ENCODE peak calls at places on chromosomes 13 and 19, in nine cellular contexts. F is lower lobe of right lung, A is SK-N-SH, Q is neural progenitor cell, B is A549, K is Calu3, V is HFF-Myc, G is glutamatergic neuron, U is PC-3. X is an unnamed sample.

GRCh38 chr13:99277629-99278028 is 19.4 kb upstream of the GPR18 start:
- DNase-seq in G (no peak), V (no peak), K (no peak), F (peak; percentile 66), U (no peak), Q (no peak), A (no peak), B (no peak), X (no peak)

GRCh38 chr19:45503909-45504308 is 3.4 kb upstream of the VASP start:
- DNase-seq in G (no peak), U (no peak), B (no peak), K (no peak), V (no peak), Q (no peak), F (no peak), A (no peak), X (no peak)

GRCh38 chr19:54168174-54168917 is 4.6 kb downstream of the TMC4 start:
- DNase-seq in A (peak; percentile 97), V (peak; percentile 70), G (peak; percentile 99), Q (peak; percentile 91), U (peak; percentile 95), B (peak; percentile 92), F (peak; percentile 94), K (peak; percentile 98), X (peak; percentile 96)

GRCh38 chr13:95784161-95784880 is 107.4 kb downstream of the DNAJC3 start:
- DNase-seq in K (no peak), U (peak; percentile 62), A (no peak), V (peak; percentile 67), Q (no peak), F (no peak), B (peak; percentile 43), G (no peak), X (no peak)

GRCh38 chr13:28719656-28720055 is 886 bp upstream of the SLC46A3 start:
- DNase-seq in V (no peak), K (no peak), G (no peak), U (no peak), F (no peak), A (no peak), B (no peak), Q (no peak), X (no peak)

GRCh38 chr13:72716776-72717175 is 10.7 kb downstream of the MZT1 start:
- DNase-seq in V (no peak), G (no peak), Q (no peak), U (no peak), A (no peak), B (no peak), K (no peak), F (no peak), X (no peak)

GRCh38 chr19:20558011-20558410 is 7.6 kb downstream of the ZNF737 start:
- DNase-seq in A (no peak), K (no peak), B (no peak), F (no peak), G (peak; percentile 40), Q (no peak), U (no peak), V (no peak), X (peak; percentile 46)

GRCh38 chr13:30615851-30616311 is 1.8 kb upstream of the USPL1 start:
- DNase-seq in K (no peak), F (no peak), G (no peak), Q (no peak), V (no peak), B (no peak), U (peak; percentile 19), A (peak; percentile 26), X (no peak)

GRCh38 chr19:51689751-51690358 is 3.3 kb upstream of the SPACA6 start:
- DNase-seq in G (peak; percentile 89), K (peak; percentile 41), F (peak; percentile 55), B (peak; percentile 87), V (no peak), Q (peak; percentile 77), U (no peak), A (peak; percentile 77), X (peak; percentile 68)

GRCh38 chr13:46165485-46166220 is 16.3 kb downstream of the LCP1 start:
- DNase-seq in V (no peak), K (no peak), A (no peak), Q (no peak), U (peak; percentile 22), F (no peak), B (no peak), G (no peak), X (no peak)

GRCh38 chr13:46392967-46393366 is 5.9 kb upstream of the RUBCNL start:
- DNase-seq in V (no peak), G (no peak), K (no peak), F (no peak), A (no peak), B (no peak), U (peak; percentile 28), Q (no peak), X (no peak)

GRCh38 chr13:69565334-69565733 is 542.3 kb upstream of the ATXN8OS start:
- DNase-seq in V (peak; percentile 0), U (peak; percentile 55), K (peak; percentile 2), F (no peak), B (peak; percentile 54), G (peak; percentile 18), A (peak; percentile 22), Q (peak; percentile 56), X (peak; percentile 31)

GRCh38 chr19:17294051-17294891 is 9.0 kb downstream of the ABHD8 start:
- DNase-seq in A (peak; percentile 90), G (peak; percentile 67), Q (peak; percentile 48), V (no peak), B (peak; percentile 60), K (peak; percentile 50), U (no peak), F (peak; percentile 62), X (peak; percentile 46)

GRCh38 chr19:33998302-33998701 is 174.0 kb upstream of the LSM14A start:
- DNase-seq in K (no peak), G (no peak), B (peak; percentile 24), F (no peak), U (peak; percentile 23), Q (no peak), V (no peak), A (peak; percentile 20), X (no peak)

DNA sequence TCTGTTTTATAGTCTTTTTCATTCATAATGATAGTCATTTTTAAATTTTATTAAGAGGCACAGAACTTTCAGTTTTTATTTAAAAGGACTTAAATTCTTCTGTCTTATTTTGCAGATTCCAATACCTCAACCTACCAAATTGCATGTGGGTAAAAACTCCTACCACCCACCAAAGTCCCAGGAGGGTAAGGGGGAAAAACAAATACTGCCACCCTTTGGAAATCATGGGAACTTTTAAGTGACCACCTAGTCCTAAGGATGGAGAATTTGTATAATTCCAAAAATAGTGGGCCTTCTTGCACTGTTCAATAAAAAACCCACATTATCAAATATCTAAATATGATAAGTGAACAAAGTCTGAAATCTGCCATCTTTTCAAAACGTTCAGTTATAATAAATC is 9.7 kb downstream of the SUPT20H start:
- DNase-seq in B (no peak), F (no peak), K (no peak), U (no peak), V (no peak), Q (no peak), G (no peak), A (no peak), X (no peak)
- TF ChIP-seq CTCF in B (no peak), F (no peak), K (no peak), U (peak; percentile 25), V (no peak), Q (peak; percentile 47), G (peak; percentile 28), A (peak; percentile 33), X (peak; percentile 34)

GRCh38 chr19:37987356-37988332 is 80.6 kb downstream of the SIPA1L3 start:
- DNase-seq in A (no peak), K (no peak), V (no peak), F (no peak), G (peak; percentile 42), Q (peak; percentile 51), U (no peak), B (peak; percentile 53), X (peak; percentile 34)
- TF ChIP-seq CTCF in A (no peak), K (peak; percentile 9), V (peak; percentile 22), F (no peak), G (peak; percentile 26), Q (peak; percentile 62), U (peak; percentile 14), B (peak; percentile 57), X (peak; percentile 32)

GRCh38 chr19:3653865-3654513 is 27.4 kb upstream of the CACTIN start:
- DNase-seq in F (no peak), Q (peak; percentile 29), V (no peak), K (peak; percentile 10), B (no peak), U (no peak), A (no peak), G (peak; percentile 60), X (peak; percentile 33)
- TF ChIP-seq CTCF in F (no peak), Q (peak; percentile 33), V (peak; percentile 31), K (no peak), B (peak; percentile 12), U (peak; percentile 47), A (peak; percentile 48), G (peak; percentile 35), X (peak; percentile 30)

GRCh38 chr13:48682452-48682851 is 28.7 kb downstream of the CYSLTR2 start:
- DNase-seq in A (no peak), Q (no peak), V (no peak), G (no peak), F (no peak), K (no peak), U (no peak), B (no peak), X (no peak)

GRCh38 chr13:48687249-48687648 is 33.5 kb downstream of the CYSLTR2 start:
- DNase-seq in B (no peak), U (no peak), Q (no peak), G (no peak), F (no peak), V (no peak), K (no peak), A (no peak), X (no peak)

GRCh38 chr13:48680756-48681392 is 27.1 kb downstream of the CYSLTR2 start:
- DNase-seq in K (no peak), U (no peak), A (no peak), G (no peak), Q (no peak), B (no peak), F (no peak), V (no peak), X (no peak)

DNA sequence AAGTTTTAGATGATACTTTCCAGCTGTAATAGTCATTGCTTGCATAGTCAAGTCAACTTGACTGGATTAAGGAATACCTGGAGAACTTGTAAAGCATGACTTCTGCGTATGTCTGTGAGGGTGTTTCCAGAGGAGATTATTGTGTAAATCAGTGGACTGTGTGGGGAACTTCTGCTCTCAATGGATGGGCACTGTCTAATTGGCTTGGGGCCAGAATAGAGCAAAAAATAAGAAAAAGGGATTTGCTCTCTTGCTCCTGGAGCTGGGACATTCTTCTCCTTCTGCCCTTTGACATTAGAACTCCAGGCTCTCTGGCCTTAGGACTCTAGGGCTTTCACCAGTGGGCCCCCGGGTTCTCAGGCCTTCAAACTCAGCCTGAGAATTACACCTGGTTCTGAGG is 33.1 kb downstream of the CYSLTR2 start:
- DNase-seq in B (no peak), F (no peak), A (no peak), U (no peak), V (no peak), Q (no peak), G (no peak), K (no peak), X (no peak)
- TF ChIP-seq CTCF in B (no peak), F (no peak), A (no peak), U (no peak), V (no peak), Q (no peak), G (no peak), K (no peak), X (no peak)

DNA sequence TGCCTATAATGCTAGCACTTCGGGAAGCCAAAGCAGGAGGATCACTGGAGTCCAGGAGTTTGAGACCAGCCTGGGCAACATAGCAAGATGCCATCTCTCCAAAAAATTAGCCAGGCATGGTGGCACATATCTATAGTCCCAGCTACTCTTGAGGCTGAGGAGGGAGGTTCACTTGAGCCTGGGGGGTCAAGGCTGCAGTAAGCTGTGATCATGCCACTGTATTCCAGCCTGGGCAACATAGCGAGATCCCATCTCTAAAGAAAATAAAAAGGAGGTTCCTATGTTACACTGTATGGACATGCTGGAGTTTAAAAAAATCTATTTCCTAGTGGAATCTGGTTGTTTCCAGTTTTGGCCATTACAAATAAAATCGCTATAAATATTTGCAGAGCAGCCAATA is 2.6 kb downstream of the CAB39L start:
- DNase-seq in K (no peak), B (no peak), F (no peak), V (no peak), G (no peak), Q (no peak), U (no peak), A (no peak), X (no peak)
- TF ChIP-seq CTCF in K (no peak), B (no peak), F (no peak), V (no peak), G (no peak), Q (no peak), U (no peak), A (no peak), X (no peak)

X was measured in endothelial cell.